ENCODE peak calls at places on chromosome 17, in ten cellular contexts. B is IMR-90, G is OCI-LY7, T is lung, X is left ventricle myocardium inferior, Z is A673, Q is sigmoid colon, H is AG04450, Y is neuronal stem cell, K is Peyer's patch. I is an unnamed sample.

GRCh38 chr17:78892520-78892919 is 10.5 kb downstream of the CEP295NL start:
- DNase-seq in B (no peak), G (no peak), T (no peak), X (no peak), Z (no peak), Q (no peak), H (no peak), Y (no peak), K (no peak), I (no peak)

GRCh38 chr17:78013683-78014467 is 55.4 kb downstream of the TNRC6C start:
- DNase-seq in B (peak), G (peak), T (peak), X (no peak), Z (peak), Q (peak), H (peak), Y (peak), K (no peak), I (no peak)

GRCh38 chr17:59292174-59292523 is 39.3 kb upstream of the YPEL2 start:
- DNase-seq in B (no peak), G (no peak), T (no peak), X (no peak), Z (no peak), Q (no peak), H (no peak), Y (no peak), K (no peak), I (no peak)

GRCh38 chr17:83180996-83181481 is 101.6 kb downstream of the METRNL start:
- DNase-seq in B (no peak), G (peak), T (peak), X (no peak), Z (no peak), Q (no peak), H (no peak), Y (no peak), K (peak), I (no peak)

GRCh38 chr17:5706835-5707234 is 122.5 kb upstream of the NLRP1 start:
- DNase-seq in B (peak), G (peak), T (peak), X (peak), Z (peak), Q (no peak), H (peak), Y (peak), K (peak), I (peak)

GRCh38 chr17:80008383-80008840 is 27.3 kb downstream of the TBC1D16 start:
- DNase-seq in B (peak), G (peak), T (peak), X (peak), Z (peak), Q (peak), H (no peak), Y (peak), K (peak), I (peak)

GRCh38 chr17:77451894-77452852 is 311.4 kb downstream of the SEC14L1 start:
- DNase-seq in B (peak), G (peak), T (no peak), X (peak), Z (peak), Q (peak), H (no peak), Y (no peak), K (peak), I (peak)

GRCh38 chr17:50946223-50946890 is 80.2 kb upstream of the TOB1 start:
- DNase-seq in B (no peak), G (no peak), T (no peak), X (no peak), Z (no peak), Q (peak), H (no peak), Y (no peak), K (peak), I (no peak)

GRCh38 chr17:50806141-50806643 is 29.2 kb upstream of the WFIKKN2 start:
- DNase-seq in B (peak), G (no peak), T (no peak), X (no peak), Z (peak), Q (no peak), H (no peak), Y (no peak), K (no peak), I (peak)

GRCh38 chr17:78151514-78152008 is 5.4 kb downstream of the C17orf99 start:
- DNase-seq in B (no peak), G (no peak), T (peak), X (no peak), Z (no peak), Q (no peak), H (no peak), Y (no peak), K (peak), I (no peak)

GRCh38 chr17:15883617-15884111 is 61.3 kb upstream of the ADORA2B start:
- DNase-seq in B (peak), G (no peak), T (no peak), X (no peak), Z (no peak), Q (no peak), H (peak), Y (no peak), K (no peak), I (no peak)

GRCh38 chr17:50993544-50993943 is 127.1 kb downstream of the SPAG9 start:
- DNase-seq in B (no peak), G (no peak), T (no peak), X (no peak), Z (no peak), Q (no peak), H (no peak), Y (no peak), K (no peak), I (no peak)

GRCh38 chr17:29617481-29618271 is 5.0 kb downstream of the CORO6 start:
- DNase-seq in B (peak), G (peak), T (peak), X (peak), Z (no peak), Q (peak), H (no peak), Y (no peak), K (peak), I (peak)

GRCh38 chr17:19270951-19271611 is 33.9 kb downstream of the EPN2 start:
- DNase-seq in B (no peak), G (peak), T (no peak), X (peak), Z (no peak), Q (peak), H (no peak), Y (no peak), K (no peak), I (peak)
- H3K4me3 ChIP-seq in B (no peak), G (peak), T (no peak), X (peak), Z (no peak), Q (no peak), H (no peak), Y (no peak), K (no peak), I (no peak)

GRCh38 chr17:74466785-74467158 is 338 bp downstream of the CD300A start:
- DNase-seq in B (no peak), G (no peak), T (no peak), X (no peak), Z (no peak), Q (no peak), H (no peak), Y (no peak), K (no peak), I (no peak)

GRCh38 chr17:74466111-74466784 is at the start of gene CD300A:
- DNase-seq in B (no peak), G (peak), T (peak), X (peak), Z (no peak), Q (no peak), H (no peak), Y (no peak), K (no peak), I (peak)

GRCh38 chr17:74464730-74465377 is 1.6 kb upstream of the CD300A start:
- DNase-seq in B (no peak), G (no peak), T (no peak), X (no peak), Z (no peak), Q (no peak), H (no peak), Y (no peak), K (no peak), I (no peak)

GRCh38 chr17:74465378-74466110 is 890 bp upstream of the CD300A start:
- DNase-seq in B (no peak), G (no peak), T (no peak), X (no peak), Z (no peak), Q (no peak), H (no peak), Y (no peak), K (no peak), I (no peak)

DNA sequence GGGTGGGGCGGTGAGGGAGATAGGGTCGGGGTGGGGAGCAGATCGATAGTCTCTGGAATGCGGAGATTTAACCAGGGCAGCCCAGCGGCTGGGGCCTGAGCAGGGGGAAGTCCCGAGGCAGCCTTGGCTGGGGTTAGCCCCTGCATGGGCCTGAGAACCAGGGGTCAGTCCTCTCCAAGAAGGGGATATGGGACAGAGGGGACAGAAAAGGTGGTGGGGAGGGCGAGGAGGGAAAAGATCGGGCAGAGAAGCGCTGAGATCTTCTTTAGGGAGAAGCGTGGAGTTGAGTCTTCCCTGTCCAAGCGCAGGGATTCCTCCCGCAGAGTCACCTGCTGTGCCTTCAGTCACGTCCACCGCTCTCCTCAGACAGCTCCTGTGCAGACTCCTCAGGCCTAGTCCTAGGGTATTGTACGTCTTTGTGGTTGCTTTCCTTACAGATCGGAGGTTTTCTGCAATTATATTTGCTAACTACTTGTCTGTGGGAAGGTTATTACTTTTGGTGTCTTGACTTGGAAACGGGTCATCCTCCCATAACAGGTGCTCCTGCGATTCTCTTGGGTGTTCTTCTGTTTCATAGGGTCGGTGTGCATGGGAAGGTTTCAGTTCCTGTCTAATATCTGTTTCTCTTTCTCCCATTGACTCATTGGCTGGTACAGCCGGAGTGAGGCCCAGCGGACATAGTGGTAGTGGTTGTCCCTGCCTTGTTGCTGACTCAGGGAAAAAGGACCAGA is 952 bp downstream of the CD300A start:
- DNase-seq in B (no peak), G (peak), T (no peak), X (no peak), Z (no peak), Q (no peak), H (no peak), Y (no peak), K (no peak), I (peak)
- H3K4me3 ChIP-seq in B (no peak), G (peak), T (no peak), X (peak), Z (no peak), Q (no peak), H (no peak), Y (no peak), K (peak), I (peak)

GRCh38 chr17:49497147-49498036 is 2.3 kb downstream of the NGFR start:
- DNase-seq in B (peak), G (no peak), T (no peak), X (peak), Z (peak), Q (peak), H (no peak), Y (peak), K (no peak), I (peak)
- H3K4me3 ChIP-seq in B (no peak), G (no peak), T (no peak), X (peak), Z (peak), Q (peak), H (no peak), Y (peak), K (peak), I (peak)

DNA sequence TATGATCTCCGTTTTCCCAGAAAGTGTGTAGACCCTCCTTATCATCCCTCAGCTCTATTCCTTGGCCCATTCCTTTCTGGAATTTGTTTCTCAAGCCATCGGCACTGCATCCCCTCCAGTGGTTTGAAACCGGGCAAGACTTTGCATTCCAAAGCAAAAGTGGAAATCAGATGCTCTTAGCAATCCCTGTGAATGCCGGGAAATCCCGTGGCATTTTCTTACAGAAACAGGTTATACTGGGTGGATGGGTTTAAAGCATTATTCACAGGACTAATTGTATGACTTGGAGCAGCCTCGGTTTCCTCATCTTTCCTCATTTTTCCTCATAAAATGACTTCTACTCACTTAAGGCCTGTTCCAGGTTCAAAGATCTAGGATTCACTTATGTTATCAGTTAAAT is 52.0 kb downstream of the MAP2K6 start:
- DNase-seq in B (no peak), G (no peak), T (no peak), X (no peak), Z (no peak), Q (no peak), H (no peak), Y (no peak), K (no peak), I (no peak)
- H3K4me3 ChIP-seq in B (no peak), G (no peak), T (no peak), X (no peak), Z (no peak), Q (no peak), H (no peak), Y (no peak), K (no peak), I (no peak)

GRCh38 chr17:33218657-33219298 is 74.3 kb downstream of the ASIC2 start:
- DNase-seq in B (peak), G (no peak), T (no peak), X (no peak), Z (peak), Q (no peak), H (no peak), Y (no peak), K (no peak), I (no peak)
- H3K4me3 ChIP-seq in B (no peak), G (no peak), T (no peak), X (no peak), Z (no peak), Q (no peak), H (no peak), Y (no peak), K (no peak), I (no peak)

DNA sequence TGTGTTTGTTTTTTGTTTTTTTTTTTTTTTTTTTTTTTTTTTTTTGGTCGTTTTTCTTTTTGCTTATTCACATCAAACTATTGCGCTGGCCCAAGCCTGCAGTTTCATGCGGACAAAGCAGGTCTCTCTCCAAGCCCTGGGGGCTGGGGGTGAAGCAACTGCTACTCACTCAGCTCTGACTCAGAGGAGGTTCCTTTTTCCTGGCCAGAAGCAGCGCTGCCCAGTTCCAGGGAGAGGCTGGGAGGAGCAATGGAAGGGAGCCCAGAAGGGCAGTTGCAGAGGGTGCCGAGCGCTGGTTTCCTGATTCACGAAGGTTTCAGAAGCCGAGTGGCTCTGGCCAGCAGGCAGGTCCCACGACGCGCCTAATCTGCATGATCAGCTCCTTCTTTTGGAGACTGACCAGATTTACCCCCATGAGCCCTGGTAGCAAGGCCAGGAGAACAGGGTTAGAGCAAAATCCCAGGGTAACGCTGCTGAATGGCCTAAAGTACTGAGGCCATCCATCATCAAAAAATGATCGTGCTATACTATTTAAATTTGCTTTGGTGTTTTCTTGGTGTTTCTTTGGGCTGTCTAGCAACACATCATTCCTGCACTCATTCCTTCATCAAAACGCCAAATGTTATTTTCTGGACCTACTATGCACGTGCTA is 144.7 kb upstream of the SOX9 start:
- DNase-seq in B (peak), G (no peak), T (peak), X (peak), Z (no peak), Q (peak), H (peak), Y (no peak), K (peak), I (peak)
- H3K4me3 ChIP-seq in B (no peak), G (no peak), T (no peak), X (peak), Z (no peak), Q (no peak), H (peak), Y (no peak), K (no peak), I (no peak)

GRCh38 chr17:65741690-65742089 is 180.2 kb upstream of the AXIN2 start:
- DNase-seq in B (no peak), G (no peak), T (no peak), X (no peak), Z (no peak), Q (no peak), H (no peak), Y (no peak), K (no peak), I (no peak)

GRCh38 chr17:65745241-65745640 is 183.8 kb upstream of the AXIN2 start:
- DNase-seq in B (no peak), G (no peak), T (no peak), X (no peak), Z (no peak), Q (no peak), H (no peak), Y (no peak), K (no peak), I (no peak)

GRCh38 chr17:65742433-65743312 is 181.2 kb upstream of the AXIN2 start:
- DNase-seq in B (peak), G (no peak), T (no peak), X (no peak), Z (no peak), Q (no peak), H (peak), Y (no peak), K (no peak), I (no peak)

GRCh38 chr17:65739026-65739425 is 177.6 kb upstream of the AXIN2 start:
- DNase-seq in B (no peak), G (no peak), T (no peak), X (no peak), Z (no peak), Q (no peak), H (no peak), Y (no peak), K (no peak), I (no peak)

DNA sequence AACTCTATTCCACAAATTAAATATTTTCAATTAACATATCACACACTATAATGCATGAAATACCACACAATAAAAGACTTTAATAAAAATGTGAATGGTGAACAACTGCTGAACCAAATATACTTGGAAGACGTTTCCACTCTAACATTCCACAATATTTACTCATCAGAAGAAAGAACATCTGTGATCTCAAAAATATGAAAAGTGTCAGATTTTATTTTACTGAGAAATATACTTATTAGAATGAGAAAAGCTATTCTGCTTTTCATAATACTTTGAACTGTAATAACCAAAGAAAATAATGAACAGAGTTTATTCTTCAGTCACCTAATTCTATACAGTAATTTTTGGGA is 181.8 kb upstream of the AXIN2 start:
- DNase-seq in B (peak), G (no peak), T (no peak), X (no peak), Z (no peak), Q (no peak), H (no peak), Y (no peak), K (no peak), I (no peak)
- H3K4me3 ChIP-seq in B (no peak), G (no peak), T (no peak), X (no peak), Z (no peak), Q (no peak), H (no peak), Y (no peak), K (no peak), I (no peak)